ENCODE peak calls at places on chromosomes 6 and 20, in six cellular contexts. One of them, this sample, is unnamed. For H3K4me1, the result is how much of the 10 kb centered on the place peaks cover.

GRCh38 chr20:16229813-16230212 is 343.4 kb downstream of the KIF16B start:
- DNase-seq in neural progenitor cell: no peak
- DNase-seq in PC-3: peak
- DNase-seq in GM23248: no peak
- DNase-seq in hepatocyte: no peak
- DNase-seq in MM.1S: no peak
- DNase-seq in this sample: no peak

GRCh38 chr6:158707826-158708225 is 58.0 kb downstream of the SYTL3 start:
- DNase-seq in hepatocyte: peak
- DNase-seq in neural progenitor cell: no peak
- DNase-seq in MM.1S: peak
- DNase-seq in PC-3: no peak
- DNase-seq in GM23248: no peak
- DNase-seq in this sample: peak

GRCh38 chr6:41652876-41653641 is 14.8 kb downstream of the MDFI start:
- DNase-seq in GM23248: no peak
- DNase-seq in PC-3: peak
- DNase-seq in hepatocyte: peak
- DNase-seq in neural progenitor cell: no peak
- DNase-seq in MM.1S: no peak
- DNase-seq in this sample: no peak

GRCh38 chr20:2374346-2375125 is 6.2 kb upstream of the TGM6 start:
- DNase-seq in hepatocyte: no peak
- DNase-seq in MM.1S: no peak
- DNase-seq in GM23248: no peak
- DNase-seq in neural progenitor cell: no peak
- DNase-seq in PC-3: no peak
- DNase-seq in this sample: no peak

GRCh38 chr6:31485063-31485462 is 12.9 kb upstream of the MICB start:
- DNase-seq in PC-3: peak
- DNase-seq in neural progenitor cell: no peak
- DNase-seq in GM23248: peak
- DNase-seq in MM.1S: no peak
- DNase-seq in hepatocyte: no peak
- DNase-seq in this sample: no peak

GRCh38 chr20:19583532-19584175 is 174.4 kb upstream of the RIN2 start:
- DNase-seq in GM23248: peak
- DNase-seq in hepatocyte: peak
- DNase-seq in neural progenitor cell: peak
- DNase-seq in MM.1S: peak
- DNase-seq in PC-3: peak
- DNase-seq in this sample: peak

GRCh38 chr6:127090051-127090450 is 28.4 kb upstream of the RSPO3 start:
- DNase-seq in neural progenitor cell: peak
- DNase-seq in hepatocyte: no peak
- DNase-seq in MM.1S: no peak
- DNase-seq in GM23248: no peak
- DNase-seq in PC-3: no peak
- DNase-seq in this sample: no peak

GRCh38 chr6:101257163-101257562 is 136.3 kb upstream of the GRIK2 start:
- DNase-seq in neural progenitor cell: no peak
- DNase-seq in GM23248: no peak
- DNase-seq in hepatocyte: no peak
- DNase-seq in PC-3: no peak
- DNase-seq in MM.1S: no peak
- DNase-seq in this sample: no peak

GRCh38 chr6:139920027-139920851 is 545.8 kb upstream of the CITED2 start:
- DNase-seq in GM23248: no peak
- DNase-seq in PC-3: no peak
- DNase-seq in MM.1S: no peak
- DNase-seq in hepatocyte: no peak
- DNase-seq in neural progenitor cell: no peak
- DNase-seq in this sample: no peak

GRCh38 chr20:11676618-11677289 is 240.9 kb upstream of the BTBD3 start:
- DNase-seq in neural progenitor cell: peak
- DNase-seq in MM.1S: peak
- DNase-seq in PC-3: peak
- DNase-seq in GM23248: peak
- DNase-seq in hepatocyte: peak
- DNase-seq in this sample: peak

GRCh38 chr6:55474386-55474785 is 104.6 kb downstream of the HMGCLL1 start:
- DNase-seq in GM23248: peak
- DNase-seq in neural progenitor cell: no peak
- DNase-seq in MM.1S: no peak
- DNase-seq in hepatocyte: no peak
- DNase-seq in PC-3: peak
- DNase-seq in this sample: no peak

GRCh38 chr6:95846652-95847051 is 169.1 kb upstream of the FUT9 start:
- DNase-seq in GM23248: no peak
- DNase-seq in PC-3: no peak
- DNase-seq in neural progenitor cell: peak
- DNase-seq in hepatocyte: no peak
- DNase-seq in MM.1S: no peak
- DNase-seq in this sample: no peak

GRCh38 chr6:157614026-157614484 is 209.0 kb upstream of the SNX9 start:
- DNase-seq in hepatocyte: no peak
- DNase-seq in GM23248: no peak
- DNase-seq in PC-3: peak
- DNase-seq in neural progenitor cell: no peak
- DNase-seq in MM.1S: no peak
- DNase-seq in this sample: peak

GRCh38 chr20:36777576-36777975 is 4.0 kb upstream of the DSN1 start:
- DNase-seq in neural progenitor cell: no peak
- DNase-seq in hepatocyte: no peak
- DNase-seq in GM23248: no peak
- DNase-seq in MM.1S: no peak
- DNase-seq in PC-3: no peak
- DNase-seq in this sample: no peak

GRCh38 chr6:109373333-109373732 is 8.9 kb downstream of the CD164 start:
- DNase-seq in neural progenitor cell: no peak
- DNase-seq in hepatocyte: no peak
- DNase-seq in GM23248: no peak
- DNase-seq in MM.1S: no peak
- DNase-seq in PC-3: no peak
- DNase-seq in this sample: no peak

GRCh38 chr6:161242779-161243693 is 30.8 kb downstream of the AGPAT4 start:
- DNase-seq in MM.1S: no peak
- DNase-seq in GM23248: peak
- DNase-seq in PC-3: no peak
- DNase-seq in hepatocyte: no peak
- DNase-seq in neural progenitor cell: peak
- DNase-seq in this sample: no peak

GRCh38 chr6:70166088-70166958 is 136.6 kb downstream of the COL9A1 start:
- DNase-seq in PC-3: peak
- DNase-seq in MM.1S: peak
- DNase-seq in hepatocyte: peak
- DNase-seq in GM23248: peak
- DNase-seq in neural progenitor cell: peak
- DNase-seq in this sample: peak

GRCh38 chr6:166996406-166996805 is 2.8 kb upstream of the CEP43 start:
- DNase-seq in MM.1S: no peak
- DNase-seq in hepatocyte: peak
- DNase-seq in neural progenitor cell: no peak
- DNase-seq in PC-3: no peak
- DNase-seq in GM23248: no peak
- DNase-seq in this sample: no peak

GRCh38 chr6:88823998-88824397 is 139.4 kb downstream of the RNGTT start:
- DNase-seq in MM.1S: no peak
- DNase-seq in neural progenitor cell: no peak
- DNase-seq in GM23248: peak
- DNase-seq in PC-3: peak
- DNase-seq in hepatocyte: no peak
- DNase-seq in this sample: no peak

GRCh38 chr6:170035896-170036295 is 255.0 kb downstream of the DLL1 start:
- DNase-seq in GM23248: no peak
- DNase-seq in MM.1S: no peak
- DNase-seq in PC-3: no peak
- DNase-seq in hepatocyte: no peak
- DNase-seq in neural progenitor cell: no peak
- DNase-seq in this sample: no peak

GRCh38 chr20:54115172-54115854 is 44.9 kb upstream of the BCAS1 start:
- DNase-seq in PC-3: no peak
- DNase-seq in GM23248: peak
- DNase-seq in hepatocyte: peak
- DNase-seq in MM.1S: no peak
- DNase-seq in neural progenitor cell: no peak
- DNase-seq in this sample: no peak

GRCh38 chr6:33297406-33297955 is 1.3 kb downstream of the RGL2 start:
- DNase-seq in hepatocyte: peak
- DNase-seq in MM.1S: no peak
- DNase-seq in neural progenitor cell: peak
- DNase-seq in GM23248: no peak
- DNase-seq in PC-3: peak
- DNase-seq in this sample: peak

GRCh38 chr20:32355417-32355841 is 2.7 kb upstream of the ASXL1 start:
- DNase-seq in hepatocyte: no peak
- DNase-seq in MM.1S: no peak
- DNase-seq in neural progenitor cell: no peak
- DNase-seq in GM23248: no peak
- DNase-seq in PC-3: no peak
- DNase-seq in this sample: peak

GRCh38 chr6:104597541-104598050 is 262.1 kb downstream of the HACE1 start:
- DNase-seq in GM23248: peak
- DNase-seq in PC-3: peak
- DNase-seq in hepatocyte: no peak
- DNase-seq in MM.1S: no peak
- DNase-seq in neural progenitor cell: no peak
- DNase-seq in this sample: no peak

GRCh38 chr20:8901237-8902025 is 167.5 kb upstream of the PLCB4 start:
- DNase-seq in hepatocyte: no peak
- DNase-seq in PC-3: no peak
- DNase-seq in MM.1S: no peak
- DNase-seq in neural progenitor cell: no peak
- DNase-seq in GM23248: peak
- DNase-seq in this sample: no peak

GRCh38 chr20:51121901-51122412 is 99.0 kb upstream of the KCNG1 start:
- DNase-seq in PC-3: peak
- DNase-seq in GM23248: peak
- DNase-seq in MM.1S: no peak
- DNase-seq in hepatocyte: no peak
- DNase-seq in neural progenitor cell: no peak
- DNase-seq in this sample: no peak

GRCh38 chr6:27601668-27602254 is 128.9 kb upstream of the ZNF184 start:
- DNase-seq in neural progenitor cell: peak
- DNase-seq in PC-3: no peak
- DNase-seq in hepatocyte: peak
- DNase-seq in GM23248: no peak
- DNase-seq in MM.1S: no peak
- DNase-seq in this sample: no peak
- H3K4me2 ChIP-seq in neural progenitor cell: peak
- H3K4me2 ChIP-seq in PC-3: peak
- H3K4me2 ChIP-seq in hepatocyte: peak
- H3K4me2 ChIP-seq in GM23248: no peak
- H3K4me2 ChIP-seq in MM.1S: no peak
- H3K4me2 ChIP-seq in this sample: no peak

DNA sequence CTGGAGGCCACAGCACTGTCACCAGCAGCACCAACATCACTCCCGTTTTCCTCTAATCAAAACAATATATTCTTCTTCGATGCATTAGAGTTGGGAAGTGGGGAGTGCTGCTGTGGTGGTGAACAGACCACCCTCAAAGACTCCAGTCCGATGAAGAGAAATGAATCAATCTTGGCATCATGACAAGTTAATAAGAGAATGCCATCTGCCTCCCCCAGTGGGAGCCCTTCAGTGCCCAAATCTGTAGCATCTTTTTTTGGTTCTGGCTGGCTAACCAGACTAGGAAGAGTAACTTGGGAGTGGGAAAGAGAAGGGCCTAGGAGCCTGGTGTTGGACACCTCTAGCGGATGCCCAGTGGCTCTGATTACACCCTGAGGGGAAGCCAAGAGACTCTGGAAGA is 317.1 kb upstream of the RNF24 start:
- DNase-seq in MM.1S: no peak
- DNase-seq in neural progenitor cell: no peak
- DNase-seq in hepatocyte: no peak
- DNase-seq in PC-3: no peak
- DNase-seq in GM23248: no peak
- DNase-seq in this sample: no peak
- H3K4me1 ChIP-seq in MM.1S: under half
- H3K4me1 ChIP-seq in neural progenitor cell: under half
- H3K4me1 ChIP-seq in hepatocyte: under half
- H3K4me1 ChIP-seq in PC-3: under half
- H3K4me1 ChIP-seq in GM23248: under half
- H3K4me1 ChIP-seq in this sample: under half

GRCh38 chr6:141562181-141562800 is 570.4 kb upstream of the GJE1 start:
- DNase-seq in GM23248: peak
- DNase-seq in neural progenitor cell: peak
- DNase-seq in hepatocyte: peak
- DNase-seq in PC-3: peak
- DNase-seq in MM.1S: no peak
- DNase-seq in this sample: no peak
- TF ChIP-seq EZH2phosphoT487 in GM23248: no peak
- TF ChIP-seq EZH2phosphoT487 in neural progenitor cell: no peak
- TF ChIP-seq EZH2phosphoT487 in hepatocyte: no peak
- TF ChIP-seq EZH2phosphoT487 in PC-3: no peak
- TF ChIP-seq EZH2phosphoT487 in MM.1S: no peak
- TF ChIP-seq EZH2phosphoT487 in this sample: no peak

GRCh38 chr6:16446241-16446640 is 207.9 kb downstream of the GMPR start:
- DNase-seq in GM23248: peak
- DNase-seq in neural progenitor cell: no peak
- DNase-seq in PC-3: no peak
- DNase-seq in hepatocyte: no peak
- DNase-seq in MM.1S: no peak
- DNase-seq in this sample: no peak
- H3K4me2 ChIP-seq in GM23248: no peak
- H3K4me2 ChIP-seq in neural progenitor cell: no peak
- H3K4me2 ChIP-seq in PC-3: no peak
- H3K4me2 ChIP-seq in hepatocyte: no peak
- H3K4me2 ChIP-seq in MM.1S: no peak
- H3K4me2 ChIP-seq in this sample: no peak

This sample was measured in OCI-LY7.